ENCODE peak calls at places on chromosomes 4 and X, in six cellular contexts. P, O, Q, T, F and C are unnamed samples.

GRCh38 chrX:16002185-16002584 is 121.2 kb upstream of the GRPR start:
- DNase-seq in P (no peak), O (no peak), Q (no peak), T (no peak), F (no peak), C (no peak)

GRCh38 chr4:33400504-33400903 is 2680.3 kb downstream of the PCDH7 start:
- DNase-seq in P (no peak), O (no peak), Q (no peak), T (no peak), F (no peak), C (no peak)

GRCh38 chr4:3299122-3299521 is 6.3 kb downstream of the RGS12 start:
- DNase-seq in P (no peak), O (no peak), Q (no peak), T (no peak), F (peak), C (peak)

GRCh38 chr4:19689511-19689910 is 562.2 kb upstream of the SLIT2 start:
- DNase-seq in P (no peak), O (no peak), Q (no peak), T (no peak), F (no peak), C (no peak)

GRCh38 chrX:79366888-79367749 is at the start of gene ITM2A:
- DNase-seq in P (peak), O (peak), Q (no peak), T (peak), F (peak), C (peak)

GRCh38 chr4:20288047-20288650 is 36.4 kb downstream of the SLIT2 start:
- DNase-seq in P (no peak), O (no peak), Q (no peak), T (no peak), F (no peak), C (no peak)

GRCh38 chrX:148049441-148049840 is 68.3 kb downstream of the FMR1NB start:
- DNase-seq in P (no peak), O (no peak), Q (peak), T (no peak), F (no peak), C (no peak)

GRCh38 chr4:13126976-13127910 is 356.9 kb downstream of the RAB28 start:
- DNase-seq in P (no peak), O (no peak), Q (no peak), T (no peak), F (no peak), C (no peak)

GRCh38 chr4:2860391-2861348 is 17.0 kb downstream of the ADD1 start:
- DNase-seq in P (no peak), O (no peak), Q (no peak), T (no peak), F (no peak), C (no peak)

GRCh38 chr4:36303430-36304137 is 22.2 kb downstream of the DTHD1 start:
- DNase-seq in P (no peak), O (no peak), Q (no peak), T (no peak), F (no peak), C (no peak)

GRCh38 chr4:78684196-78685079 is 91.7 kb upstream of the BMP2K start:
- DNase-seq in P (no peak), O (no peak), Q (no peak), T (no peak), F (no peak), C (no peak)

GRCh38 chr4:176441594-176441993 is 121.8 kb downstream of the SPCS3 start:
- DNase-seq in P (no peak), O (no peak), Q (no peak), T (no peak), F (no peak), C (no peak)

GRCh38 chr4:146661368-146661767 is 22.7 kb downstream of the POU4F2 start:
- DNase-seq in P (no peak), O (no peak), Q (no peak), T (no peak), F (no peak), C (no peak)

GRCh38 chr4:179128299-179128698 is 1686.1 kb upstream of the AGA start:
- DNase-seq in P (no peak), O (no peak), Q (no peak), T (no peak), F (no peak), C (no peak)

GRCh38 chr4:2791518-2792395 is 1.1 kb upstream of the SH3BP2 start:
- DNase-seq in P (peak), O (no peak), Q (no peak), T (peak), F (peak), C (peak)

GRCh38 chr4:123748806-123749205 is 352.2 kb downstream of the SPRY1 start:
- DNase-seq in P (no peak), O (no peak), Q (no peak), T (no peak), F (no peak), C (no peak)

GRCh38 chr4:129335263-129335662 is 239.3 kb downstream of the C4orf33 start:
- DNase-seq in P (no peak), O (no peak), Q (no peak), T (no peak), F (no peak), C (no peak)

GRCh38 chrX:18886344-18887161 is 97.4 kb downstream of the PHKA2 start:
- DNase-seq in P (peak), O (peak), Q (peak), T (peak), F (peak), C (peak)
- TF ChIP-seq POLR2A in P (no peak), O (peak), Q (peak), T (peak), F (no peak), C (no peak)

DNA sequence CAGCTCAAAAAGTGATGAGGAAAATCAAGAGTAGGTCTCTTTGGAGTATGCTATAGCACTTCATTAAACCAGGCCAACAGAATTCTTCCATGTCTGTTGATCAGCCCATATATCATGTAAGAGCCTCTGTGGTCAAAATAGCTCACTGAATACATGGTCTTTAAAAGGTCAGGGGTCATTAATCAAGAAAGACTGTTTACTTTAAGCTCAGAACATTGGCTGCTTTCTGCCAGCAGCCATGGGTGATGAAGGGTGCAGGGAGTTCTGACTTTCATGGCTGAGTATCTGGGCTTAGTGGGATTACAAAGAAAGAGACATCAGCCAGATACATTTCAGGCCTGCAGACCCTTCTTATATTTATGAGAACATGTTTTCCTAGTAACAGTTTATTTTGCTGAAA is 7.1 kb upstream of the C4orf54 start:
- DNase-seq in P (no peak), O (no peak), Q (no peak), T (no peak), F (no peak), C (no peak)
- H3K4me3 ChIP-seq in P (no peak), O (no peak), Q (no peak), T (no peak), F (no peak), C (no peak)

DNA sequence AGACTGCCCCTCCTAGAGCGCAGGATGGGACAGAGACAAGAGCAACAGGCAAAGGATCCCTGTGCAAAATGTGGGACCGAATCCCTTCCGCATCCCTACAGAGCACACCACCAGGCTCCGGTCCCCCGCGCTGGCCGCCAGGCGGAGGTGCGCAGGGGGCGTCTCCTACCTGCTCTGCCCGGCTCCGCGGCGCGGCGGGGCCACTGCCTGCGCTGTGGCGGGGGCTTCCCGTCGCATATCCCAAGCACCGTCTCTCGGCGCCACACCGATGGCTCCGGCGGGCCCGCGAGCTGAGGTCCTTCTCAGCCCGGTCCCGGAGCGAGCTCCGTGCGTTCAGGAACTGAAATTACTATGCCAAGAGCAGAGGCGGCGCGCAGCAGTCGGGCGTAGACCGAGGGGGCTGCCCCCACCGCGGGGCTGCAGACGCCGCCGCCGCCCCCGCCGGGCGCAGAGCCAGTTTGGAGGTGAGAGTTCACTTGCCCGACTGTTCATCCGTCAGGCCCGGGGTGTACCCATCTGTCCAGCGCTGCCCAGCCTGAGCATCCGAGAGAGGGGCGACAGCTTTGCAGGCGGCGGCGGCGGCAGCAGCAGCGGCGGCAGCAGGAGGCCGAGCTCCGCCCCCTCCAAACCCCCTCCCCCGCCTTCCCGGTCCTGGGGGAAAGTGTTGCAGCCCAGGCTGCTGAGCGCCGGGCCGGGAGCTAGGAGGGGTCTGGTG is at the start of gene GPRIN3:
- DNase-seq in P (peak), O (no peak), Q (no peak), T (peak), F (peak), C (peak)
- TF ChIP-seq POLR2A in P (peak), O (no peak), Q (peak), T (peak), F (no peak), C (no peak)

DNA sequence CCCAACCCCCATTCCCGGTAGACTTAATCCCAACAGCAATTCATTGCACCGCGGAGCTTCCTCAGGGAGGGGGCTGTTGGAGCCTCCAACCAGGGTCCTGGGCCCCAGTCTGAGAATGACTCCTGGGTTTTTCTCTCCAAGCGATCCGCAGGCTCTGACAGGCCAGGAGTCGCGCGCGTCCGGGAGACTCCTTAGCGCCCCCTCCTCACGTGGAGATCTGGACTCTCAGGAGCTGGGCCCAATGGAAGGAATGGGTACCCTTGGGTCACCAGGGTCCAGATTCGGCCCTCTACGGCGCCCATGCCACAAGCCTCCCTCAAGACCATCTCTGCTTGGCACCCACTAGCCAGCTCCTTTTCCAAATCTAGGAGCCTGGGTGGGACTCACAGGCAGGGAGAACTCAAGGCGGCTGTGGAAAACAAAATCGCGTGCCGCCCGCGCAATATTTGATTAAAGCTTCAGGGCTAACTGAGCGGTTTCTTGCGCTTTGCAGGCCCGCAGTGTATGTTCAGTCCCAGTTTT is 7.1 kb downstream of the HAND2 start:
- DNase-seq in P (no peak), O (no peak), Q (no peak), T (no peak), F (no peak), C (peak)
- H3K4me3 ChIP-seq in P (peak), O (peak), Q (no peak), T (peak), F (peak), C (no peak)

GRCh38 chr4:57163530-57164459 is 53.6 kb upstream of the IGFBP7 start:
- DNase-seq in P (peak), O (peak), Q (peak), T (peak), F (peak), C (peak)
- TF ChIP-seq POLR2A in P (no peak), O (no peak), Q (no peak), T (no peak), F (no peak), C (no peak)

DNA sequence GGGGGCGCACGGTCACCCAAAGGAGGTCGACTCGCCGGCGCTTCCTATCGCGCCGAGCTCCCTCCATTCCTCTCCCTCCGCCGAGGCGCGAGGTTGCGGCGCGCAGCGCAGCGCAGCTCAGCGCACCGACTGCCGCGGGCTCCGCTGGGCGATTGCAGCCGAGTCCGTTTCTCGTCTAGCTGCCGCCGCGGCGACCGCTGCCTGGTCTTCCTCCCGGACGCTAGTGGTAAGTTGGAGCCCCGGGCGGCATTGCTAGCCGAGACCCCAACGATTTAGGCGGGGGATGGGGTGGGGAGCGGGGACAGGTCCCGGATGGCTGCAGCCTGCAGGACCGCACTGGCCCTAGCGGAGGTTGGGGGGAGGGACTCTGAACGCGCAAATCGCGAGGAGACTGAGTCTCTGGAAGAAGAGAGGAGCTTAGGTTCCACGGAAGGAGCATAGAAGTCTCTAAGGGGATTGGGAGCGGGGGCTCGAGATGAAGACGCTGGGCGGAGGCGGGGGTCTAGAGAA is 603 bp downstream of the HTR2C start:
- DNase-seq in P (no peak), O (no peak), Q (no peak), T (no peak), F (no peak), C (no peak)
- H3K4me3 ChIP-seq in P (no peak), O (no peak), Q (no peak), T (no peak), F (peak), C (no peak)

DNA sequence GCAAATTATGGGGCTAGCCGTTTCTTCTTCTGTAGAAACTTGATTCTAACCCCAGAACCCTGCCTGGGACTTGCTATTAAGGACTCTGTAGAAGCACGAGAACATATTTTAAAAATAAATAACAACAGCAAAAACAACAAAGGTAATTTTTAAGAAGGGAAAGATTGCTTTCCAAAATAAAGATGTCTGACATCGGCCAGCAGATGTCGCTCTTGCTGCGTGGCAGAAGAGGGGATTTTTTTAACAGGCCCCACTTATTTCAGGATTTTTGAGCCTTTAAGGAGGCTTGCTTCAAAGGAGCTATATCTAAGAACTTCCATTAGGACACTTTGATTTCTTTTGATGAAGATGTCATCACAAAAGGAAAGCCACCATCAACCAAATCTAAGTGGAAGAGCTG is 62.8 kb upstream of the EGFL6 start:
- DNase-seq in P (no peak), O (no peak), Q (peak), T (peak), F (no peak), C (no peak)
- TF ChIP-seq POLR2A in P (no peak), O (no peak), Q (no peak), T (no peak), F (no peak), C (no peak)